ENCODE peak calls at places on chromosome X, in seven cellular contexts. Q is heart right ventricle; H is amygdala; U is GM12878; L is stimulated activated CD4-positive, alpha-beta T cell treated with anti-CD3 and anti-CD28 coated beads, Interleukin-2, amount 100 ng/mL, for 48 hours; W is omental fat pad; F is germinal center. C is an unnamed sample.

GRCh38 chrX:100512471-100512870 is 72.3 kb upstream of the TNMD start:
- DNase-seq in F (peak; percentile 3), H (no peak), L (no peak), W (no peak), Q (no peak), U (no peak), C (no peak)

GRCh38 chrX:103439161-103439560 is 62.8 kb downstream of the BEX3 start:
- DNase-seq in H (no peak), W (no peak), F (no peak), L (no peak), U (no peak), Q (no peak), C (no peak)

GRCh38 chrX:140733766-140734342 is 24.3 kb downstream of the LINC00632 start:
- DNase-seq in W (no peak), F (peak; percentile 2), H (no peak), U (no peak), Q (no peak), L (peak; percentile 1), C (no peak)

GRCh38 chrX:40539214-40540142 is 41.3 kb upstream of the ATP6AP2 start:
- DNase-seq in W (peak; percentile 23), F (peak; percentile 25), L (peak; percentile 50), Q (peak; percentile 19), U (peak; percentile 56), H (no peak), C (peak; percentile 55)

GRCh38 chrX:119181491-119181890 is 53.9 kb upstream of the KIAA1210 start:
- DNase-seq in L (no peak), U (no peak), Q (no peak), H (no peak), W (no peak), F (no peak), C (no peak)

GRCh38 chrX:45842916-45843315 is 642.2 kb upstream of the DIPK2B start:
- DNase-seq in L (no peak), U (no peak), W (no peak), F (no peak), H (no peak), Q (no peak), C (no peak)

GRCh38 chrX:24796204-24796603 is 102.5 kb downstream of the POLA1 start:
- DNase-seq in H (no peak), Q (no peak), L (no peak), F (no peak), U (no peak), W (no peak), C (no peak)

GRCh38 chrX:143095841-143096240 is 70.1 kb downstream of the SPANXN4 start:
- DNase-seq in U (no peak), H (no peak), W (no peak), L (no peak), F (no peak), Q (no peak), C (no peak)

GRCh38 chrX:87517571-87518141 is at the start of gene KLHL4:
- DNase-seq in U (no peak), Q (no peak), H (peak; percentile 60), L (no peak), F (no peak), W (no peak), C (no peak)

C was measured in effector memory CD4-positive, alpha-beta T cell.